ENCODE peak calls at places on chromosomes 1 and 21, in nine cellular contexts. Q, H, Z, C, G, L, X, J and T are unnamed samples.

GRCh38 chr1:56864430-56864829 is 9.8 kb downstream of the C8A start:
- DNase-seq in X (no peak), G (no peak), Q (no peak), H (no peak), Z (no peak), C (no peak), L (no peak), J (no peak), T (no peak)

GRCh38 chr1:63730211-63730610 is 43.6 kb upstream of the ROR1 start:
- DNase-seq in X (no peak), G (no peak), C (no peak), Q (no peak), L (no peak), J (no peak), Z (no peak), H (no peak), T (no peak)

GRCh38 chr1:7390604-7391000 is 380.5 kb upstream of the VAMP3 start:
- DNase-seq in X (no peak), H (no peak), J (no peak), Q (no peak), G (peak; percentile 27), Z (no peak), C (no peak), L (no peak), T (no peak)

GRCh38 chr1:36034692-36035091 is 49.2 kb upstream of the TEKT2 start:
- DNase-seq in Q (no peak), C (no peak), J (no peak), X (peak; percentile 48), G (no peak), H (peak; percentile 98), Z (peak; percentile 2), L (no peak), T (no peak)

GRCh38 chr1:31422505-31423319 is 9.7 kb downstream of the SERINC2 start:
- DNase-seq in G (peak; percentile 76), X (peak; percentile 81), Z (peak; percentile 75), L (peak; percentile 47), Q (peak; percentile 57), J (peak; percentile 79), H (peak; percentile 81), C (no peak), T (peak; percentile 34)

GRCh38 chr1:55420866-55421265 is 205.7 kb upstream of the USP24 start:
- DNase-seq in Q (no peak), G (no peak), X (peak; percentile 32), Z (no peak), C (no peak), H (no peak), L (no peak), J (no peak), T (no peak)

GRCh38 chr1:210233495-210234253 is 1.1 kb downstream of the SERTAD4 start:
- DNase-seq in Q (peak; percentile 52), L (no peak), X (peak; percentile 80), C (peak; percentile 88), J (no peak), H (peak; percentile 75), Z (peak; percentile 33), G (peak; percentile 76), T (no peak)

GRCh38 chr1:4425892-4426291 is 228.5 kb upstream of the AJAP1 start:
- DNase-seq in G (no peak), H (no peak), X (no peak), L (no peak), Q (no peak), C (no peak), Z (peak; percentile 6), J (peak; percentile 97), T (no peak)

GRCh38 chr1:29896300-29896699 is 660.0 kb downstream of the PTPRU start:
- DNase-seq in G (no peak), J (no peak), Q (no peak), C (no peak), H (no peak), X (no peak), L (no peak), Z (no peak), T (no peak)

GRCh38 chr1:113137563-113137962 is 64.6 kb downstream of the LRIG2 start:
- DNase-seq in G (no peak), L (no peak), J (no peak), X (no peak), C (no peak), Q (no peak), H (no peak), Z (no peak), T (no peak)

GRCh38 chr1:113129529-113130185 is 56.7 kb downstream of the LRIG2 start:
- DNase-seq in Z (no peak), Q (no peak), J (no peak), X (no peak), G (no peak), L (no peak), C (no peak), H (peak; percentile 8), T (no peak)

GRCh38 chr1:113133759-113134158 is 60.8 kb downstream of the LRIG2 start:
- DNase-seq in X (no peak), C (no peak), L (no peak), J (no peak), Q (no peak), Z (no peak), G (no peak), H (peak; percentile 29), T (no peak)

GRCh38 chr1:113135460-113135859 is 62.5 kb downstream of the LRIG2 start:
- DNase-seq in X (no peak), C (no peak), Q (no peak), L (no peak), Z (no peak), G (no peak), J (no peak), H (peak; percentile 31), T (no peak)

DNA sequence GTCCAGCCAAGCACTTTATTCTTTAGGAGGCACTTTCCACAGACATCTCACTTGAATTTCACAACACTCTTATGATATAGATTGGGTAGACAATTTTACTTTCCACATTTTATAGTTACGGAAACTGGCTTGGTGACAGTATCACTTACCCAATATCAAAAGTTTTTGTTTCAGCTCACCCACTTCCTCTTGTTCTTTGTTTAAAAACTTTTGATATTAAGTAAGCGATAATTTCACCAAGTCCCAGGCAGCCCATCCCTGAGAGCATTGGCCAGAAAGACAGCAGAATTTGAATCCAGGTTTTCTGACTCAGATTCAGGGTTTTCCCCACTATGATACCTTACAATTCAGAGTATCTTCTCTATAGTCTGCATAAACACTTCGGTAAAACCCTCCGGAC is 60.0 kb downstream of the LRIG2 start:
- DNase-seq in G (no peak), J (no peak), Z (no peak), X (no peak), H (no peak), Q (no peak), L (no peak), C (no peak), T (no peak)
- H3K9me3 ChIP-seq in G (no peaks in the 10 kb centered on the region), J (no peaks in the 10 kb centered on the region), Z (no peaks in the 10 kb centered on the region), X (no peaks in the 10 kb centered on the region), H (no peaks in the 10 kb centered on the region), Q (no peaks in the 10 kb centered on the region), L (no peaks in the 10 kb centered on the region), C (no peaks in the 10 kb centered on the region), T (no peaks in the 10 kb centered on the region)

GRCh38 chr1:22670352-22670964 is 17.4 kb downstream of the C1QB start:
- DNase-seq in Q (no peak), L (no peak), Z (no peak), X (no peak), J (no peak), G (no peak), H (no peak), C (no peak), T (no peak)
- H3K9me3 ChIP-seq in Q (no peaks in the 10 kb centered on the region), L (no peaks in the 10 kb centered on the region), Z (no peaks in the 10 kb centered on the region), X (no peaks in the 10 kb centered on the region), J (no peaks in the 10 kb centered on the region), G (no peaks in the 10 kb centered on the region), H (no peaks in the 10 kb centered on the region), C (no peaks in the 10 kb centered on the region), T (no peaks in the 10 kb centered on the region)

DNA sequence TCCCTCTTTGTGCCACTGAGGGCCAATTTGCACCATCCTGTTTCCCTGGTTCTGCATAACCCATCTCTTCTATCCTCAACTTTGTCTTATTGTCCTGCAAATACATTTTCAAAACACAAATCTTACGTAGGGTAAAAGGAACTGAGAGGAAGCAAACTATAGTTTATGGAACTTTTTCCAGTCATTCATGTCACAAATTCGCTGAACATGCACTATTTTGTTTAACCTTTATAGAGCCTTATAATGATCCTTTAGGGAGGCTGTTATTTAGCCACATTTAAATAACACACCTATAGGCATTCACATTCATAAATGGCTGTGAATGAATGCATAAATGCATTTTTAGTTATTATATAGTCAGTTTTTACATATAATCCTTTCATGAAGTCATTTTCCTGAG is 85.0 kb downstream of the PLPPR5 start:
- DNase-seq in Z (no peak), X (no peak), Q (no peak), H (no peak), G (no peak), C (no peak), L (no peak), J (no peak), T (no peak)
- H3K9me3 ChIP-seq in Z (no peaks in the 10 kb centered on the region), X (no peaks in the 10 kb centered on the region), Q (no peaks in the 10 kb centered on the region), H (no peaks in the 10 kb centered on the region), G (no peaks in the 10 kb centered on the region), C (no peaks in the 10 kb centered on the region), L (no peaks in the 10 kb centered on the region), J (no peaks in the 10 kb centered on the region), T (no peaks in the 10 kb centered on the region)

GRCh38 chr1:13585599-13585965 is 1.9 kb downstream of the PDPN start:
- DNase-seq in H (no peak), Z (no peak), G (no peak), Q (no peak), X (no peak), L (no peak), J (no peak), C (no peak), T (no peak)

GRCh38 chr1:13584876-13585598 is 1.4 kb downstream of the PDPN start:
- DNase-seq in Z (no peak), X (no peak), H (no peak), G (no peak), Q (no peak), L (no peak), C (no peak), J (no peak), T (no peak)

GRCh38 chr1:13583964-13584791 is 546 bp downstream of the PDPN start:
- DNase-seq in G (peak; percentile 82), Z (no peak), J (no peak), C (no peak), Q (peak; percentile 43), H (no peak), X (peak; percentile 72), L (no peak), T (no peak)

GRCh38 chr1:13587256-13588030 is 3.8 kb downstream of the PDPN start:
- DNase-seq in J (no peak), G (no peak), Z (no peak), X (peak; percentile 51), H (no peak), C (no peak), L (no peak), Q (no peak), T (no peak)

GRCh38 chr1:13585996-13586395 is 2.4 kb downstream of the PDPN start:
- DNase-seq in G (no peak), Q (no peak), L (no peak), C (no peak), J (no peak), X (no peak), H (no peak), Z (no peak), T (no peak)
- H3K9me3 ChIP-seq in G (no peaks in the 10 kb centered on the region), Q (no peaks in the 10 kb centered on the region), L (no peaks in the 10 kb centered on the region), C (no peaks in the 10 kb centered on the region), J (no peaks in the 10 kb centered on the region), X (no peaks in the 10 kb centered on the region), H (no peaks in the 10 kb centered on the region), Z (no peaks in the 10 kb centered on the region), T (no peaks in the 10 kb centered on the region)

DNA sequence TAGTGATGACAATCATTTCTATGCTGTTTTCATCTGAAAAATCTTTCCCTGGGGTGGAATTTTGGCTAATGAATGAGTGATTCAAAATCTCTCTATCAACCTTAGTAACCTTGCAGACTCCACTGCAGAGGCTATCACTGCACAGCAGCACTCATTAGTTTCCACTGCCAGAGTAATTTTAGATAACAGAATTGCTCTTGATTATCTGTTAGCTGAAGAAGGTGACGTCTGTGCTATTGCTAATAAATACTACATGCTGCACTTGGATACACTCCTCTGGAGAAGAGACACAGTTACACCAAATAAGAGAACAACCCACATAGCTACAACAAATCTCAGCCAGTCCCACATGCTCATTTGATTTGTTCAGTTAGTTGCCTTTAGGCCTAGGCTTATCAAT is 1348.4 kb downstream of the NCAM2 start:
- DNase-seq in L (no peak), J (no peak), Z (no peak), C (no peak), X (no peak), G (no peak), H (no peak), Q (no peak), T (no peak)
- H3K9me3 ChIP-seq in L (no peaks in the 10 kb centered on the region), J (peaks cover 16% of the 10 kb centered on the region), Z (no peaks in the 10 kb centered on the region), C (peaks cover 13% of the 10 kb centered on the region), X (no peaks in the 10 kb centered on the region), G (no peaks in the 10 kb centered on the region), H (no peaks in the 10 kb centered on the region), Q (no peaks in the 10 kb centered on the region), T (no peaks in the 10 kb centered on the region)